ENCODE peak calls at places on chromosomes 2 and 18, in four cellular contexts. O is renal cortical epithelial cell; P is effector memory CD8-positive, alpha-beta T cell; S is amniotic stem cell. X is an unnamed sample.

GRCh38 chr2:62716768-62717167 is 11.3 kb downstream of the EHBP1 start:
- DNase-seq in O (no peak), P (no peak), S (no peak), X (no peak)

GRCh38 chr2:45241061-45241561 is 231.9 kb upstream of the SIX2 start:
- DNase-seq in O (no peak), P (no peak), S (no peak), X (peak)

GRCh38 chr2:26411419-26411818 is 9.7 kb downstream of the DRC1 start:
- DNase-seq in O (no peak), P (no peak), S (no peak), X (no peak)

GRCh38 chr18:23920054-23920453 is 94.5 kb upstream of the TTC39C start:
- DNase-seq in O (no peak), P (no peak), S (no peak), X (no peak)

GRCh38 chr2:178106053-178106452 is 6.2 kb upstream of the RBM45 start:
- DNase-seq in O (no peak), P (no peak), S (no peak), X (no peak)

GRCh38 chr2:215878476-215879063 is 134.8 kb downstream of the MREG start:
- DNase-seq in O (peak), P (no peak), S (no peak), X (no peak)

GRCh38 chr18:79507546-79508480 is 112.1 kb downstream of the NFATC1 start:
- DNase-seq in O (peak), P (no peak), S (no peak), X (no peak)

GRCh38 chr2:204321910-204322765 is 223.1 kb upstream of the PARD3B start:
- DNase-seq in O (peak), P (no peak), S (no peak), X (peak)

GRCh38 chr2:150091896-150092295 is 395.6 kb downstream of the RND3 start:
- DNase-seq in O (no peak), P (no peak), S (no peak), X (no peak)

X was measured in HS-5.